ENCODE peak calls at places on chromosomes 2 and 18, in five cellular contexts. I is kidney epithelial cell; B is GM12865; D is A549; Y is CD8-positive, alpha-beta T cell. R is an unnamed sample.

GRCh38 chr2:28516950-28517349 is 21.1 kb downstream of the PLB1 start:
- DNase-seq in I (no peak), B (no peak), D (no peak), Y (no peak), R (no peak)

GRCh38 chr2:62456721-62457539 is 49.1 kb downstream of the TMEM17 start:
- DNase-seq in I (no peak), B (peak; percentile 61), D (peak; percentile 79), Y (peak; percentile 59), R (peak; percentile 38)

GRCh38 chr2:128324008-128324896 is 5.6 kb upstream of the HS6ST1 start:
- DNase-seq in I (no peak), B (peak; percentile 0), D (no peak), Y (peak; percentile 19), R (no peak)

GRCh38 chr2:38446418-38446817 is 69.3 kb upstream of the ATL2 start:
- DNase-seq in I (no peak), B (no peak), D (no peak), Y (no peak), R (no peak)

GRCh38 chr2:190477563-190478454 is 56.7 kb downstream of the NEMP2 start:
- DNase-seq in I (no peak), B (no peak), D (no peak), Y (no peak), R (no peak)

GRCh38 chr18:8499810-8500663 is 109.2 kb upstream of the RAB12 start:
- DNase-seq in I (no peak), B (no peak), D (no peak), Y (no peak), R (no peak)

GRCh38 chr18:11391636-11392035 is 217.8 kb upstream of the SLC35G4 start:
- DNase-seq in I (no peak), B (no peak), D (no peak), Y (no peak), R (peak; percentile 20)

GRCh38 chr2:176648691-176649297 is 379.6 kb downstream of the MTX2 start:
- DNase-seq in I (no peak), B (no peak), D (no peak), Y (no peak), R (no peak)

GRCh38 chr2:199851886-199852285 is 894 bp upstream of the FTCDNL1 start:
- DNase-seq in I (no peak), B (no peak), D (no peak), Y (no peak), R (no peak)

GRCh38 chr2:219001577-219002394 is 8.6 kb upstream of the CRYBA2 start:
- DNase-seq in I (no peak), B (no peak), D (no peak), Y (no peak), R (no peak)
- H3K4me3 ChIP-seq in I (no peak overlapping the region), B (no peak overlapping the region), D (peak overlapping the region; percentile 59), Y (peak overlapping the region; percentile 41), R (no peak overlapping the region)

DNA sequence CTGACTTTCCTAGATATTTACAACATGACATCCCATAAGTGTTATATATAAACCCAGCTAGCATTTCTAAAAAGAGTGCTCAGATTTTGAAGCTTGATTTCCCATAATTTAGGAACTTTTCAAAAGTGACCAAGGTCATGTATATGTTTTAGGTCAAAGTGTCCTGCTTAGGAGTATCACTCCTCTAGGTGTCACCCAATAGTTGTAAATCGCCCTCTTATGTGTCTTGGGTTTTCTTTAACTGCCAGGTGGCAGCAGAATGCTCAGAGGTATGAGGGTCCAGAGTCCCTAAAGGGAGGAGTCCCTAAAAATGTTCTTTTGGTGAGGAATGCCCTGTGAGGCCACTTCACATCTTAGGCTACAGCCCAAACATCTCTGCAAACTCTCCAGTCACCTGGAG is 358.3 kb downstream of the CELF4 start:
- DNase-seq in I (no peak), B (no peak), D (peak; percentile 3), Y (no peak), R (no peak)
- TF ChIP-seq CTCF in I (no peak), B (no peak), D (no peak), Y (no peak), R (no peak)

DNA sequence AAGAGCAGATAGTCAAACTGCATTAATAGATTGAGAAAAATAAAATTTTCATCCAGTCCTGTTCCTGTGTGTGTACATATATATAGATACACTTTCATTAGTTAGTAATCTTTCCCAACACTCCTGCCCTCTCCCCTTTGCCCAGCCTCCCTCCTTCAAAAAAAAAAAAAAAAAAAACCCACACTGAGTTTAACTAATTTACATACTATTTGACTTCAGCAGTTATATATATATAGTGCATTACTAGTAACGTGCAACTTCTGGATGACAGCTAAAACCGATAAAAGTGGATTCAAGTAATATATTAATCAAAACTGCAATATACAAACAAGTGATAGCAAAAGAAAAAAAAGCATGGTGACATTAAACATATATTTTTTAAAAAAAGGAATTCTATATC is 1.4 kb downstream of the FIGN start:
- DNase-seq in I (no peak), B (no peak), D (no peak), Y (no peak), R (no peak)
- H3K4me3 ChIP-seq in I (peak overlapping the region; percentile 86), B (no peak overlapping the region), D (peak overlapping the region; percentile 72), Y (no peak overlapping the region), R (peak overlapping the region; percentile 63)

GRCh38 chr2:213152065-213152794 is 818 bp upstream of the IKZF2 start:
- DNase-seq in I (no peak), B (peak; percentile 81), D (peak; percentile 51), Y (peak; percentile 39), R (no peak)
- TF ChIP-seq CTCF in I (peak; percentile 42), B (peak; percentile 4), D (no peak), Y (no peak), R (peak; percentile 48)

DNA sequence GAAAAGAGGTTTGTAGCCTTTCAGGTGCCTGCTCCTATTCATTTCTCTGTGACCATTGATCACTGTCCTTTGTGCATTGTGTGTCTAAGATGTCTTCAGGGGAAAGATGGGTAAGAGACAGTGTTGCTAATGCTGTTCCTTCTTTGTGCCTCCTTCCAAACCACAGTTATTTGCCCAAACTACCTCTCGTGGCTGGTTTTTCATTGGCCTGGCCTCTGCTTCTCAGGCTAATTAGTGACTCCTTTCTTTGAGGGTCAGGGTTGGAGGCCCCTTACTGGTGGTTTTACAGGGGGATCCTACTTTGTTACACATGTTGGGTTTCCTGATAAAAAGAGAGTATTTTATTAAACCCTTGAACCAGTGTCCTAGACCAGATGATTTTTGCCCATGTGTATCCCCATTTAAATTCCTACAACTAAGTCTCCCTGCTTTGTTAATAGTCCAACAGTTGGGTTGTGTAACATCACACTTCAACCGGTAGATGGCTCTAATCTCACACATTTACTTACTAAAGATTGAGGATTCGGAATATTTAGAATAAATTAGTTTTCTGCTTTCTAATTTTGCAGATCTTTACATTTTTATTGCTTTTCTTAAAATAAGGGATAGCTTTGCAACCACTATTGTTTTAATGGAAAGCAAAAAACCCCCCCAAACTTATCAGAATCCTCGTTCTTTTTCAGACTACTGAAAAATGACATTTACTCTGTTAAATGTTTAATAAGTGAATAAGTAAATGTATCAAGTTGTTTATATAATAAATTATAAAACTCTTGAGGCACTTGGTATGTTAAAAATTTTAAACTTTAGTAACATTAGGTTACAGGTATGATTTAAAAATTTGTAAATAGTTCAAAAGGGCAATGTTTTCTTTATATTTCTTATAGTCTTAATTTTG is 2.4 kb downstream of the MARS2 start:
- DNase-seq in I (peak; percentile 16), B (peak; percentile 50), D (peak; percentile 57), Y (no peak), R (no peak)
- H3K4me3 ChIP-seq in I (peak overlapping the region; percentile 13), B (peak overlapping the region; percentile 83), D (peak overlapping the region; percentile 64), Y (peak overlapping the region; percentile 99), R (peak overlapping the region; percentile 94)